ENCODE peak calls at places on chromosomes 7 and 10, in nine cellular contexts. K, F, B, P, L, D, X, C and N are unnamed samples.
A peak's percentile ranks its signal among the peaks of the same experiment; 100 is the strongest.

GRCh38 chr10:79445217-79445707 is at the start of gene ZCCHC24:
- DNase-seq in K (peak; percentile 52), F (no peak), B (no peak), P (peak; percentile 28), L (peak; percentile 41), D (peak; percentile 45), X (no peak), C (no peak), N (no peak)

GRCh38 chr7:29285451-29285807 is 90.9 kb downstream of the CHN2 start:
- DNase-seq in K (peak; percentile 91), F (peak; percentile 55), B (peak; percentile 59), P (no peak), L (no peak), D (peak; percentile 94), X (no peak), C (no peak), N (peak; percentile 84)

GRCh38 chr7:157480651-157481050 is 143.8 kb downstream of the DNAJB6 start:
- DNase-seq in K (no peak), F (no peak), B (no peak), P (no peak), L (no peak), D (no peak), X (no peak), C (no peak), N (no peak)

GRCh38 chr7:146700015-146700560 is 583.5 kb downstream of the CNTNAP2 start:
- DNase-seq in K (no peak), F (no peak), B (no peak), P (no peak), L (no peak), D (no peak), X (no peak), C (no peak), N (no peak)

GRCh38 chr10:45180946-45181439 is 134.4 kb downstream of the OR13A1 start:
- DNase-seq in K (no peak), F (no peak), B (no peak), P (no peak), L (no peak), D (no peak), X (no peak), C (no peak), N (no peak)

GRCh38 chr7:30727061-30727945 is 24.6 kb upstream of the INMT start:
- DNase-seq in K (no peak), F (peak; percentile 54), B (no peak), P (no peak), L (no peak), D (peak; percentile 14), X (peak; percentile 30), C (peak; percentile 65), N (no peak)

GRCh38 chr7:32658034-32658944 is 163.0 kb downstream of the AVL9 start:
- DNase-seq in K (peak; percentile 15), F (no peak), B (peak; percentile 75), P (no peak), L (no peak), D (peak; percentile 65), X (no peak), C (no peak), N (peak; percentile 9)

GRCh38 chr7:100157069-100157333 is 1.5 kb downstream of the TRAPPC14 start:
- DNase-seq in K (no peak), F (no peak), B (no peak), P (no peak), L (no peak), D (no peak), X (no peak), C (no peak), N (no peak)

GRCh38 chr10:129531195-129531968 is 64.3 kb downstream of the MGMT start:
- DNase-seq in K (peak; percentile 88), F (no peak), B (peak; percentile 6), P (no peak), L (no peak), D (peak; percentile 64), X (no peak), C (peak; percentile 71), N (no peak)

GRCh38 chr7:14233026-14233897 is 243.8 kb upstream of the ETV1 start:
- DNase-seq in K (peak; percentile 32), F (no peak), B (peak; percentile 10), P (no peak), L (no peak), D (peak; percentile 31), X (no peak), C (no peak), N (no peak)

GRCh38 chr10:112565434-112566053 is 118.5 kb downstream of the VTI1A start:
- DNase-seq in K (peak; percentile 54), F (no peak), B (peak; percentile 56), P (peak; percentile 59), L (peak; percentile 46), D (peak; percentile 77), X (no peak), C (peak; percentile 46), N (peak; percentile 65)

GRCh38 chr7:137454169-137455166 is 110.9 kb upstream of the PTN start:
- DNase-seq in K (peak; percentile 13), F (no peak), B (peak; percentile 40), P (no peak), L (no peak), D (peak; percentile 60), X (no peak), C (peak; percentile 31), N (peak; percentile 47)

GRCh38 chr7:146378196-146378595 is 261.6 kb downstream of the CNTNAP2 start:
- DNase-seq in K (no peak), F (no peak), B (no peak), P (no peak), L (no peak), D (no peak), X (no peak), C (no peak), N (no peak)

GRCh38 chr10:114694735-114695134 is 36.7 kb upstream of the ABLIM1 start:
- DNase-seq in K (no peak), F (no peak), B (no peak), P (peak; percentile 56), L (peak; percentile 19), D (peak; percentile 28), X (peak; percentile 32), C (peak; percentile 75), N (no peak)

GRCh38 chr7:122887198-122887597 is 938 bp upstream of the CADPS2 start:
- DNase-seq in K (peak; percentile 3), F (no peak), B (peak; percentile 59), P (peak; percentile 41), L (peak; percentile 36), D (peak; percentile 86), X (no peak), C (peak; percentile 48), N (peak; percentile 22)

GRCh38 chr7:123079021-123079420 is 83.5 kb upstream of the TAS2R16 start:
- DNase-seq in K (no peak), F (no peak), B (no peak), P (no peak), L (no peak), D (no peak), X (no peak), C (no peak), N (no peak)

GRCh38 chr7:23115991-23116390 is 10.4 kb downstream of the KLHL7 start:
- DNase-seq in K (no peak), F (no peak), B (no peak), P (no peak), L (no peak), D (no peak), X (no peak), C (peak; percentile 42), N (no peak)

GRCh38 chr7:104862719-104863118 is 151.3 kb upstream of the KMT2E start:
- DNase-seq in K (no peak), F (no peak), B (no peak), P (peak; percentile 28), L (no peak), D (no peak), X (no peak), C (peak; percentile 50), N (no peak)

GRCh38 chr7:47581442-47581820 is 480 bp downstream of the TNS3 start:
- DNase-seq in K (no peak), F (no peak), B (no peak), P (peak; percentile 31), L (peak; percentile 41), D (no peak), X (no peak), C (peak; percentile 79), N (no peak)

GRCh38 chr10:100863433-100863832 is 49.3 kb upstream of the SLF2 start:
- DNase-seq in K (no peak), F (no peak), B (no peak), P (no peak), L (no peak), D (no peak), X (no peak), C (no peak), N (no peak)

GRCh38 chr10:128125416-128125943 is 743 bp downstream of the MKI67 start:
- DNase-seq in K (peak; percentile 28), F (no peak), B (no peak), P (no peak), L (no peak), D (no peak), X (peak; percentile 29), C (no peak), N (no peak)

GRCh38 chr7:107076781-107077698 is 32.5 kb downstream of the PRKAR2B start:
- DNase-seq in K (no peak), F (no peak), B (peak; percentile 18), P (no peak), L (no peak), D (peak; percentile 24), X (no peak), C (no peak), N (no peak)

GRCh38 chr10:102418612-102419560 is at the start of gene PSD:
- DNase-seq in K (no peak), F (no peak), B (no peak), P (peak; percentile 44), L (no peak), D (no peak), X (no peak), C (peak; percentile 97), N (no peak)

GRCh38 chr7:76285604-76286374 is 16.7 kb upstream of the HSPB1 start:
- DNase-seq in K (no peak), F (no peak), B (no peak), P (no peak), L (no peak), D (no peak), X (no peak), C (no peak), N (no peak)

GRCh38 chr7:112792431-112792830 is 2.2 kb upstream of the TMEM168 start:
- DNase-seq in K (no peak), F (no peak), B (no peak), P (no peak), L (no peak), D (no peak), X (no peak), C (no peak), N (no peak)

GRCh38 chr7:151381083-151381332 is 28.8 kb downstream of the WDR86 start:
- DNase-seq in K (no peak), F (no peak), B (no peak), P (no peak), L (no peak), D (no peak), X (no peak), C (no peak), N (no peak)

GRCh38 chr10:122515588-122516231 is 44.8 kb upstream of the DMBT1 start:
- DNase-seq in K (no peak), F (peak; percentile 17), B (no peak), P (no peak), L (no peak), D (no peak), X (peak; percentile 47), C (no peak), N (no peak)

GRCh38 chr10:69048103-69048502 is 39.8 kb upstream of the SRGN start:
- DNase-seq in K (no peak), F (peak; percentile 14), B (no peak), P (no peak), L (no peak), D (peak; percentile 83), X (no peak), C (no peak), N (no peak)

GRCh38 chr7:47535704-47536628 is 45.9 kb downstream of the TNS3 start:
- DNase-seq in K (no peak), F (no peak), B (no peak), P (no peak), L (no peak), D (no peak), X (no peak), C (peak; percentile 64), N (no peak)

GRCh38 chr7:900331-901040 is 24.1 kb downstream of the GET4 start:
- DNase-seq in K (no peak), F (no peak), B (no peak), P (no peak), L (no peak), D (no peak), X (no peak), C (no peak), N (no peak)

GRCh38 chr10:70565556-70566514 is 36.7 kb downstream of the PRF1 start:
- DNase-seq in K (no peak), F (no peak), B (no peak), P (no peak), L (no peak), D (no peak), X (no peak), C (no peak), N (no peak)